ENCODE peak calls at places on chromosomes 13 and 19, in five cellular contexts. M is cardiac muscle cell, K is PC-3, E is omental fat pad, Y is tibial nerve. F is an unnamed sample.

GRCh38 chr13:113928701-113929627 is 44.9 kb downstream of the C13orf46 start:
- DNase-seq in M (peak), K (no peak), E (peak), Y (peak), F (peak)

GRCh38 chr13:75135325-75135825 is 346.6 kb downstream of the TBC1D4 start:
- DNase-seq in M (peak), K (peak), E (no peak), Y (no peak), F (no peak)

GRCh38 chr13:108176685-108177274 is 38.6 kb downstream of the LIG4 start:
- DNase-seq in M (peak), K (peak), E (no peak), Y (no peak), F (no peak)

GRCh38 chr13:52450793-52451116 is 321 bp upstream of the VPS36 start:
- DNase-seq in M (no peak), K (no peak), E (no peak), Y (no peak), F (no peak)

GRCh38 chr19:14118165-14119051 is 846 bp upstream of the PRKACA start:
- DNase-seq in M (peak), K (no peak), E (peak), Y (peak), F (peak)

GRCh38 chr13:106573855-106574254 is 5.9 kb upstream of the ARGLU1 start:
- DNase-seq in M (peak), K (no peak), E (no peak), Y (peak), F (no peak)

GRCh38 chr19:11581740-11582139 is 4.3 kb upstream of the ACP5 start:
- DNase-seq in M (peak), K (no peak), E (no peak), Y (no peak), F (no peak)

GRCh38 chr13:92838786-92839185 is 387.8 kb upstream of the GPC6 start:
- DNase-seq in M (peak), K (peak), E (no peak), Y (no peak), F (no peak)

GRCh38 chr13:33940256-33940655 is 122.3 kb downstream of the RFC3 start:
- DNase-seq in M (no peak), K (no peak), E (no peak), Y (no peak), F (no peak)

GRCh38 chr13:24269803-24270202 is 39.6 kb upstream of the C1QTNF9 start:
- DNase-seq in M (peak), K (no peak), E (no peak), Y (no peak), F (no peak)

GRCh38 chr13:83877901-83878300 is 4.4 kb downstream of the SLITRK1 start:
- DNase-seq in M (no peak), K (no peak), E (no peak), Y (no peak), F (no peak)

GRCh38 chr19:16386619-16387240 is 62.1 kb downstream of the KLF2 start:
- DNase-seq in M (peak), K (peak), E (no peak), Y (no peak), F (peak)

GRCh38 chr19:3387645-3388589 is 21.5 kb downstream of the NFIC start:
- DNase-seq in M (peak), K (no peak), E (peak), Y (peak), F (no peak)

GRCh38 chr19:17755977-17756670 is 4.8 kb downstream of the FCHO1 start:
- DNase-seq in M (peak), K (peak), E (no peak), Y (no peak), F (no peak)

GRCh38 chr13:43865892-43866291 is 13.6 kb downstream of the CCDC122 start:
- DNase-seq in M (peak), K (peak), E (no peak), Y (no peak), F (no peak)

GRCh38 chr13:31048521-31048920 is 113.2 kb downstream of the HSPH1 start:
- DNase-seq in M (no peak), K (no peak), E (no peak), Y (no peak), F (no peak)

GRCh38 chr19:7699422-7700127 is 2.4 kb downstream of the FCER2 start:
- DNase-seq in M (no peak), K (peak), E (no peak), Y (no peak), F (no peak)

GRCh38 chr19:53809518-53810186 is 14.5 kb downstream of the NLRP12 start:
- DNase-seq in M (no peak), K (peak), E (no peak), Y (no peak), F (no peak)

GRCh38 chr13:31913459-31913858 is 118.1 kb upstream of the FRY start:
- DNase-seq in M (no peak), K (no peak), E (no peak), Y (no peak), F (no peak)

GRCh38 chr19:47257411-47258169 is 1.3 kb downstream of the CCDC9 start:
- DNase-seq in M (no peak), K (no peak), E (no peak), Y (no peak), F (no peak)

GRCh38 chr19:409515-410242 is 732 bp upstream of the C2CD4C start:
- DNase-seq in M (no peak), K (no peak), E (no peak), Y (peak), F (no peak)

GRCh38 chr13:50361282-50361681 is 346.0 kb downstream of the KCNRG start:
- DNase-seq in M (no peak), K (no peak), E (no peak), Y (no peak), F (no peak)

GRCh38 chr13:95494082-95494681 is 58.3 kb upstream of the CLDN10 start:
- DNase-seq in M (peak), K (peak), E (no peak), Y (no peak), F (no peak)

GRCh38 chr13:51564671-51565070 is 19.6 kb upstream of the WDFY2 start:
- DNase-seq in M (no peak), K (no peak), E (no peak), Y (no peak), F (no peak)

GRCh38 chr19:35206379-35206778 is 22.2 kb downstream of the FAM187B start:
- DNase-seq in M (no peak), K (no peak), E (no peak), Y (no peak), F (no peak)

GRCh38 chr19:6744381-6745288 is 5.2 kb downstream of the TRIP10 start:
- DNase-seq in M (peak), K (peak), E (no peak), Y (peak), F (no peak)

GRCh38 chr19:50555447-50556235 is 12.6 kb downstream of the LRRC4B start:
- DNase-seq in M (no peak), K (no peak), E (no peak), Y (no peak), F (no peak)

GRCh38 chr13:79869326-79869725 is 388.4 kb downstream of the NDFIP2 start:
- DNase-seq in M (no peak), K (peak), E (no peak), Y (no peak), F (no peak)

GRCh38 chr19:48646192-48646911 is 365 bp upstream of the CA11 start:
- DNase-seq in M (peak), K (peak), E (peak), Y (peak), F (peak)

GRCh38 chr13:68440874-68441273 is 1210.7 kb upstream of the PCDH9 start:
- DNase-seq in M (no peak), K (no peak), E (no peak), Y (no peak), F (no peak)

GRCh38 chr19:23054456-23054855 is 51.5 kb upstream of the ZNF728 start:
- DNase-seq in M (no peak), K (no peak), E (no peak), Y (no peak), F (no peak)

GRCh38 chr19:39046037-39046821 is 13.9 kb upstream of the FBXO27 start:
- DNase-seq in M (peak), K (peak), E (no peak), Y (no peak), F (no peak)

GRCh38 chr19:6108721-6109633 is 1.3 kb downstream of the RFX2 start:
- DNase-seq in M (peak), K (peak), E (peak), Y (peak), F (peak)

GRCh38 chr13:44816701-44817684 is 172.3 kb downstream of the NUFIP1 start:
- DNase-seq in M (peak), K (peak), E (no peak), Y (no peak), F (no peak)

GRCh38 chr19:58372311-58373133 is 8.3 kb downstream of the ZNF837 start:
- DNase-seq in M (no peak), K (peak), E (no peak), Y (no peak), F (no peak)

GRCh38 chr19:49431330-49431749 is 6.2 kb downstream of the GFY start:
- DNase-seq in M (no peak), K (no peak), E (no peak), Y (no peak), F (no peak)

GRCh38 chr13:79353698-79354097 is 52.4 kb downstream of the RBM26 start:
- DNase-seq in M (peak), K (no peak), E (no peak), Y (no peak), F (no peak)

GRCh38 chr13:44763604-44764311 is 187.6 kb upstream of the TSC22D1 start:
- DNase-seq in M (peak), K (no peak), E (no peak), Y (no peak), F (no peak)

GRCh38 chr19:37932985-37933953 is 26.3 kb downstream of the SIPA1L3 start:
- DNase-seq in M (peak), K (peak), E (no peak), Y (no peak), F (no peak)

GRCh38 chr13:107138468-107138867 is 570.5 kb upstream of the ARGLU1 start:
- DNase-seq in M (no peak), K (no peak), E (no peak), Y (no peak), F (no peak)

DNA sequence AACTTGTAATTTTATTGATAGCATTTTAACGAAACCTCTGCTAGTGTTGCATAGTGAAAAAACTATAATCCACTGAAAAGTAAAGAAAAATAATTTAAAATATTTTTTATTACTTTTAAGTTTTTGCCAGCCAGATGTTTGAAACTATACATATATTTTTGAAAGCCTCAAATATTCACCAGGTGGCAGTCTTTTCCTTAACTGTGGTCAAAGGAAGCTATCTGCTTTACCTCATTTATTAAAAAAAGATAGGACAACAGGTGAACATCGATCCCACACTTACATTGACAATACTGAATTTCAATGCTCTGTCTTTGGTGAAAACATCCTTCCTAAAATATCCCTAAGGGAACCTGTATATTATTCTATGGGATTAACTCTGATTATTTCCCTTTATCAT is 100.5 kb downstream of the TRPC4 start:
- DNase-seq in M (no peak), K (peak), E (no peak), Y (no peak), F (no peak)
- TF ChIP-seq CTCF in M (peak), K (peak), E (no peak), Y (no peak), F (no peak)

GRCh38 chr13:96792736-96793444 is 201.4 kb downstream of the OXGR1 start:
- DNase-seq in M (peak), K (no peak), E (no peak), Y (no peak), F (no peak)

GRCh38 chr13:96792188-96792587 is 202.1 kb downstream of the OXGR1 start:
- DNase-seq in M (no peak), K (no peak), E (no peak), Y (no peak), F (no peak)

GRCh38 chr13:96796234-96796633 is 198.0 kb downstream of the OXGR1 start:
- DNase-seq in M (no peak), K (peak), E (no peak), Y (no peak), F (no peak)
- TF ChIP-seq CTCF in M (no peak), K (peak), E (no peak), Y (no peak), F (no peak)

GRCh38 chr13:22252281-22252830 is 581.5 kb downstream of the FGF9 start:
- DNase-seq in M (no peak), K (no peak), E (no peak), Y (no peak), F (no peak)

GRCh38 chr13:22253107-22253506 is 582.2 kb downstream of the FGF9 start:
- DNase-seq in M (no peak), K (no peak), E (no peak), Y (no peak), F (no peak)

DNA sequence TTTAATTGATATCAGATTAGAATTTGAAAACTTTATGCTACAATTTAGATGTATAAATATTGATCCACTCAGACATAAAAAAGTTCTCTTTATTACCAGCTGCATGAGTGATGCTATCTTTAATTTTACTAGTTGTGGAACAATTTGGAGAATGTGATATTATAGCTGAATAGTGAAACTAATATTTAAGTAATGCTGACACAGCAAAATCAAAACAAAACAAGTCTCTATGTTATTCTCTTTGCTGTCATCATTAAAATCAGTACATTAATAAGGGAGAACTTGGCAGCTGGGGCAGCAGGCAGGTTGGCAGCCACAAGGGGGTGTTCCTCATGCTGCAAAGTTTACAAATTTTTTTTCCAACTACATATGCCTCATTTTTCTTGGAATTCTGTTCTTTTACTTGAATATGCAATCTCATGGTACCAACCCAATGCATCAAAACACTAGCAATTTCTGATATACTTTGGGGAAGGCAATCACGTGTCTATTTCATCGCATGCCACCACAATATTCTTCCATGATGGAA is 585.3 kb downstream of the FGF9 start:
- DNase-seq in M (no peak), K (no peak), E (no peak), Y (no peak), F (no peak)
- TF ChIP-seq CTCF in M (no peak), K (no peak), E (no peak), Y (no peak), F (no peak)

DNA sequence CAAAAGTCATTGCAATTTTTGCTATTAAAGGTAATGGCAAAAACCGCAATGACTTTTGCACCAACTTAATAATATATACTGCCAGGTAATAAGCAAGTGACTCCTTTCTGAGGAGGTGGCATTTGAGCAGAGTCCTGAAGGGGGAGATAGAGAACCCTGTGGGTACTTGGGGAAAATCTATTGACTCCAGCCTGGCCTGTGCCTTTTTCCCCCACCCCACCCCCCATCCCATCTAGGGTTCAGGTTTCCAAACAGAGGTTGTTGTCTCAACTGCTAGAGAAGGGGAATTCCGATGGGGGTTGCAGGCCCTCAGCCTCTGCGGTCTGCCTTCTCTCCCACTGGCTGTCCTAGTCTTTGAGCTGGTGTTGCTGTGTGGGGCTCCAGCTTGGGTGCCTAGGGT is 11.5 kb downstream of the S1PR2 start:
- DNase-seq in M (peak), K (peak), E (no peak), Y (no peak), F (no peak)
- TF ChIP-seq CTCF in M (peak), K (peak), E (no peak), Y (no peak), F (peak)

GRCh38 chr19:33275933-33276619 is 26.3 kb downstream of the CEBPA start:
- DNase-seq in M (no peak), K (no peak), E (no peak), Y (no peak), F (no peak)

GRCh38 chr19:33273065-33273736 is 29.1 kb downstream of the CEBPA start:
- DNase-seq in M (peak), K (no peak), E (no peak), Y (no peak), F (no peak)

GRCh38 chr19:33275559-33275932 is 26.8 kb downstream of the CEBPA start:
- DNase-seq in M (no peak), K (no peak), E (no peak), Y (no peak), F (no peak)

GRCh38 chr19:33273881-33274662 is 28.3 kb downstream of the CEBPA start:
- DNase-seq in M (peak), K (peak), E (peak), Y (no peak), F (no peak)

GRCh38 chr19:33274663-33275558 is 27.4 kb downstream of the CEBPA start:
- DNase-seq in M (no peak), K (no peak), E (no peak), Y (no peak), F (no peak)
- TF ChIP-seq CTCF in M (no peak), K (no peak), E (no peak), Y (no peak), F (no peak)

DNA sequence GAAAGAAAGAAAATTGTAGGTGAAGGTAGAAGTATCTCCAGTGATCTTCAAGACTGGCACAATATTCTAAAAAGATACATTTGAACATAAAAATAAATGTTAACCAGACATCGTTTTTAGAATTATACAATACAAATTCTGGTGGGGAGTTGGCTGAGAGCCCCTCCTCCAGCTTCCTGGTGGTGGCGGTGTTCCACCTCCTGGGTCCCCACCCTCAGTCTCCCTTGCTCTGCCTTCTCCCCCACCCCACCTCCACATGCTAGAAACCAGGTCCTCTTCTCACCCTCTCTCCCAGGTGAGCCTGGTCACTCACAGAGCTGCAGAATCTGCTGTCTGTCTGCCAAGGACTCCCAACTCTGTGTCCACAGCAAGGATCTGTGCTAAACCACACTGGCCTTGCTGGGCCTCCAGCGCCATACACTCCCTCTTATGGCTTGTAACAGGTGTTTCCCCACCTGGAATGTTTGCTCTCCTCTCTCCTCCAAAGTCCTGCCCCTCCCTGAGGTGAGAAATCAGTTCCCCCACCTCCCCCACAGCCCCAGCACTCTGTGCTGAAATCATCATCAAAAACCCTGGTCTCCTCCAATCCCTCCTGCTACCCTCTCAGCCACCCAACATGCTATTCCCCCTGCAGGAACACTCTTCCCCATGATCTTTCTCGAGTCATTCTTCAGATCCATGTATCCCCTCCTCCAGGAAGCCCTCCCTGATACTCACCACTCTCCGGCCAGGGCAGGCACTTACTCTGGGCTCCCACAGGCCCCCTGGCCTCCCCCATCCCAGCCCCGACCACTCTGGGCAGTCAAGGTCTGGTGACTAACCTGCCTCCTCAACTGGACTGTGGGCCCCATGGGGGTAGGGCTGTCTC is 20.5 kb upstream of the CYP2S1 start:
- DNase-seq in M (no peak), K (no peak), E (no peak), Y (no peak), F (no peak)
- TF ChIP-seq CTCF in M (no peak), K (no peak), E (no peak), Y (no peak), F (no peak)

DNA sequence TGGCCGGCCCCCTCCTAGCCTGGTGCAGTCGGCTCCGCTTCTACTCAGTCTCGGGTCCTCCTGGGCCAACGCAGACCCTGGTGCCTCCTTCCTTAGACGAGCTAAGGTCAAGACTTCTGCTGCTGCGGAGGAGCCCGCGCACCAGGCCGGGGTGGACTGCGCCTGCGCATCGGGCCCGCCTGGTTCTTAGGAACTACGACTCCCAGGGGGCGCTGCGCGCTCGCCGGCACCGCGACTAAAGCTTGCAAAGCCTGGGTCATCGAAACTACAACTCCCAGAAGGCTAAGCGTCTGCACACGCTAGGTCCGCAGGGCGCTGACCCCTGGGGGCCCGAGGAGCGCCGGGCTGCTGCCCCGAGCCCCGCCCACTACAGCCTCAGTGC is at the start of gene ZNF835:
- DNase-seq in M (peak), K (no peak), E (peak), Y (peak), F (peak)
- TF ChIP-seq CTCF in M (no peak), K (no peak), E (no peak), Y (peak), F (no peak)